ENCODE peak calls at places on chromosomes 6 and 20, in five cellular contexts. G is Peyer's patch, D is OCI-LY7, E is lower lobe of right lung, Z is pancreas. P is an unnamed sample.

GRCh38 chr20:13681248-13682125 is 42.8 kb upstream of the TASP1 start:
- DNase-seq in G (no peak), E (no peak), Z (no peak), D (no peak), P (no peak)

GRCh38 chr6:135866445-135867143 is 15.1 kb downstream of the PDE7B start:
- DNase-seq in E (no peak), Z (no peak), G (no peak), D (no peak), P (no peak)

GRCh38 chr20:50286609-50287008 is 96.0 kb downstream of the CEBPB start:
- DNase-seq in Z (no peak), E (no peak), G (peak; percentile 65), D (peak; percentile 41), P (peak; percentile 89)

GRCh38 chr20:35617397-35618031 is 1.9 kb downstream of the SPAG4 start:
- DNase-seq in Z (peak; percentile 74), D (peak; percentile 92), G (peak; percentile 74), E (peak; percentile 58), P (peak; percentile 59)

GRCh38 chr6:8203337-8203736 is 101.0 kb upstream of the EEF1E1 start:
- DNase-seq in Z (no peak), D (no peak), G (no peak), E (no peak), P (no peak)

GRCh38 chr6:108406943-108407342 is 112.1 kb downstream of the AFG1L start:
- DNase-seq in Z (no peak), E (no peak), D (no peak), G (no peak), P (peak; percentile 1)

GRCh38 chr6:54185885-54186284 is 74.6 kb downstream of the MLIP start:
- DNase-seq in G (no peak), E (no peak), Z (no peak), D (no peak), P (no peak)

GRCh38 chr6:34115396-34116314 is 30.2 kb downstream of the GRM4 start:
- DNase-seq in E (no peak), D (peak; percentile 43), Z (no peak), G (no peak), P (peak; percentile 91)

GRCh38 chr6:111691345-111692225 is 85.9 kb upstream of the TRAF3IP2 start:
- DNase-seq in E (no peak), Z (no peak), D (no peak), G (no peak), P (peak; percentile 23)

GRCh38 chr6:133833905-133834304 is 55.0 kb upstream of the TCF21 start:
- DNase-seq in G (no peak), D (no peak), E (no peak), Z (no peak), P (peak; percentile 75)

GRCh38 chr6:138235693-138236092 is 17.4 kb upstream of the PBOV1 start:
- DNase-seq in G (no peak), D (no peak), Z (no peak), E (no peak), P (no peak)

GRCh38 chr6:138465007-138465645 is 34.2 kb downstream of the NHSL1 start:
- DNase-seq in D (no peak), E (no peak), Z (no peak), G (peak; percentile 60), P (no peak)

GRCh38 chr20:64238851-64239387 is 16.6 kb upstream of the PCMTD2 start:
- DNase-seq in G (no peak), D (no peak), Z (peak; percentile 4), E (peak; percentile 19), P (no peak)

GRCh38 chr6:2990179-2990931 is 9.3 kb upstream of the NQO2 start:
- DNase-seq in E (peak; percentile 60), D (no peak), G (peak; percentile 70), Z (peak; percentile 34), P (peak; percentile 62)

GRCh38 chr20:40945754-40946451 is 82.7 kb upstream of the TOP1 start:
- DNase-seq in Z (no peak), D (peak; percentile 81), G (peak; percentile 51), E (no peak), P (peak; percentile 79)

GRCh38 chr6:25436760-25437159 is 157.6 kb downstream of the CARMIL1 start:
- DNase-seq in E (no peak), Z (no peak), G (no peak), D (no peak), P (peak; percentile 20)

GRCh38 chr20:17934141-17934862 is 34.3 kb downstream of the SNX5 start:
- DNase-seq in G (no peak), D (no peak), Z (no peak), E (no peak), P (no peak)

GRCh38 chr6:1424306-1424927 is 35.0 kb downstream of the FOXF2 start:
- DNase-seq in Z (peak; percentile 44), G (peak; percentile 63), D (peak; percentile 8), E (no peak), P (peak; percentile 66)

GRCh38 chr6:129672883-129673631 is 36.9 kb downstream of the ARHGAP18 start:
- DNase-seq in G (no peak), E (no peak), D (no peak), Z (no peak), P (no peak)

GRCh38 chr6:75202676-75203131 is 3.1 kb downstream of the COL12A1 start:
- DNase-seq in G (no peak), E (no peak), D (no peak), Z (no peak), P (no peak)

GRCh38 chr6:53691667-53692133 is 26.1 kb upstream of the KLHL31 start:
- DNase-seq in E (no peak), G (no peak), Z (no peak), D (no peak), P (no peak)

GRCh38 chr6:34414999-34415858 is 10.6 kb downstream of the RPS10 start:
- DNase-seq in Z (no peak), G (peak; percentile 84), D (peak; percentile 69), E (no peak), P (peak; percentile 33)

GRCh38 chr6:149094934-149095341 is 222.6 kb upstream of the TAB2 start:
- DNase-seq in Z (no peak), D (no peak), G (no peak), E (no peak), P (peak; percentile 54)

GRCh38 chr20:22402990-22403859 is 181.1 kb downstream of the FOXA2 start:
- DNase-seq in G (no peak), E (no peak), Z (peak; percentile 11), D (no peak), P (peak; percentile 41)

GRCh38 chr6:16723833-16724232 is 37.4 kb downstream of the ATXN1 start:
- DNase-seq in G (peak; percentile 62), D (no peak), E (no peak), Z (no peak), P (peak; percentile 91)

GRCh38 chr6:131728296-131728939 is 17.6 kb upstream of the CTAGE9 start:
- DNase-seq in E (no peak), Z (no peak), G (no peak), D (no peak), P (no peak)

GRCh38 chr6:136991614-136992013 is 53.2 kb downstream of the IL20RA start:
- DNase-seq in Z (no peak), D (no peak), E (no peak), G (no peak), P (no peak)

GRCh38 chr20:46087161-46087560 is 2.6 kb downstream of the NCOA5 start:
- DNase-seq in G (no peak), D (peak; percentile 36), Z (no peak), E (no peak), P (peak; percentile 36)

GRCh38 chr6:95094751-95095150 is 482.6 kb upstream of the MANEA start:
- DNase-seq in Z (no peak), G (no peak), E (no peak), D (no peak), P (no peak)

GRCh38 chr6:159125977-159126376 is 43.2 kb upstream of the FNDC1 start:
- DNase-seq in E (no peak), D (no peak), G (no peak), Z (no peak), P (peak; percentile 11)

GRCh38 chr6:126091507-126091906 is 105.2 kb downstream of the TRMT11 start:
- DNase-seq in E (no peak), D (no peak), Z (no peak), G (no peak), P (no peak)

GRCh38 chr6:126093108-126093507 is 106.8 kb downstream of the TRMT11 start:
- DNase-seq in D (no peak), G (no peak), E (no peak), Z (no peak), P (no peak)

GRCh38 chr6:126086560-126086959 is 100.2 kb downstream of the TRMT11 start:
- DNase-seq in G (no peak), Z (no peak), D (peak; percentile 9), E (no peak), P (no peak)

GRCh38 chr6:126083875-126084274 is 97.5 kb downstream of the TRMT11 start:
- DNase-seq in G (no peak), D (no peak), E (no peak), Z (no peak), P (no peak)

DNA sequence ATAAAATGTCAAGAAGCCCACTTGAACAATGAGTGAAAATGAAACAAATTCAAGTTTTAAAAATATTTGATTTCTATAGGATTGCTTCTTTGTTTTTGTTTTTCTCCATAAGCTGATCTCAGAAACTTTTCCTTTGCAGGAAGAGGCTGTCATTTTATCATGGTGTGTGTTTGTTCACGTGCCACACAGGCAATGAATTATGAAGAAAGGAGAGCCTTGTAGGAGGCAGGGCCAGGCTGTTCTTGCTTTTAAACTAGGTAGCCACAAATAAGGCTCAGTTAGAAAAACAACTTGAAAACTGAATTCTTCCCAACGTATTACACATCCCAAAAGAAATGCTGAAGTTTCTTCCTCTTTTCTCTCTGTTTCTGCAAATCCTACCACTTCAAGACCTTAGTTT is 101.1 kb downstream of the TRMT11 start:
- DNase-seq in G (no peak), Z (no peak), E (no peak), D (no peak), P (no peak)
- H3K4me1 ChIP-seq in G (no peaks in the 10 kb centered on the region), Z (no peaks in the 10 kb centered on the region), E (no peaks in the 10 kb centered on the region), D (peaks cover 6% of the 10 kb centered on the region), P (no peaks in the 10 kb centered on the region)

DNA sequence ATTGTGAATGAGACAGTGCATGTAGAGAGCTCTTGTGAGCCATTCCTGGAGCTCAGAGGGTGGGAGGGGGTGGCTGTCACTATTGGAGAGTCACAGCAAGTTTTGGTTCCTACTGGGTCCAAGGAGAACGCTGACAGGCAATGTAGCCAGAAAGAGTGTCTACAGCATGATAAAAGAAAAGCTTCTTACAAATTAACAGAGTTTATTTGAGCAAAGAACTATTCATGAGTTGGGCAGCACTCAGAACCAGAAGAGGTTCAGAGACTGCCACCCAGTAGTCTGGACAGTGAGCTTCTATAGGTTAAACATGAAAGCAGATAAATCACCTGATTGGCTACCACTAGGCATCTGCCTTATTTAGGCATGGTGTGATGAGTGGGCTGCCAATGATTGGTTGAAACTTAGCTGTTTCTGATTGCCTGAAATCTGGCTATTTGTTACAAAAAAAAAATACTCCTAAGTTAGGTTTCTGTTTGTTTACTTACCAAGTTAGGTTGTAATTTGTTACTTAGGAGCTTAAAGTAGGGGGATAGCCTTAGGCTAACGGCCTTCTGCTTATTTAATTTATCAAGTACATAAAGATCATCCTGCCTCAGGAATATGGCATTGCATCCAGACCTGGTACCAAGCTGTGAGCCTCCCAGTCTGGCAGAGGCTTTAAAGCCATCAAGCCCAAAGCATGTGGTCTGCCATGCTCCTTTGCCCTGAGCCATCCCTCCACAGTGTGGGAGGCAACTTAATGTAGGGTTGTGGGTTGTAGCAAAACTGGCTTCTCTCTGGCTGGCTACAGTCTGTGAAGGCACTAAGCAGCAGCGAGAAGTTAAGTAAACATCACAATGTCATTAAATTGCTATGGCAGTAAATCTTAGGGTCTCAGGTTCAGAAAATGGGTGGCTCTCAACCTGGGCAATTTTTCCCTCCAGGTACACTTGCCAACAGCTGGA is 473.2 kb downstream of the PREX1 start:
- DNase-seq in E (no peak), D (no peak), Z (no peak), G (no peak), P (no peak)
- H3K27ac ChIP-seq in E (no peak overlapping the region), D (no peak overlapping the region), Z (no peak overlapping the region), G (no peak overlapping the region), P (no peak overlapping the region)

GRCh38 chr20:21127201-21127981 is 1.5 kb downstream of the KIZ start:
- DNase-seq in Z (no peak), G (no peak), E (no peak), D (no peak), P (no peak)
- TF ChIP-seq CTCF in Z (no peak), G (no peak), E (no peak), D (no peak), P (no peak)

GRCh38 chr6:13470240-13471140 is 16.9 kb downstream of the GFOD1 start:
- DNase-seq in G (no peak), Z (no peak), E (no peak), D (no peak), P (no peak)
- H3K4me1 ChIP-seq in G (no peaks in the 10 kb centered on the region), Z (no peaks in the 10 kb centered on the region), E (peaks cover 11% of the 10 kb centered on the region), D (peaks cover 57% of the 10 kb centered on the region), P (peaks cover 8% of the 10 kb centered on the region)

P was measured in cardiac muscle cell.